ENCODE peak calls at places on chromosomes 3 and 15, in five cellular contexts. T is endothelial cell, B is T47D, F is RWPE1, M is AG04449. E is an unnamed sample.

GRCh38 chr15:80480909-80481308 is 76.7 kb downstream of the ARNT2 start:
- DNase-seq in B (no peak), F (no peak), M (peak; percentile 93), T (no peak), E (peak; percentile 96)

GRCh38 chr15:37599175-37599574 is 335.3 kb upstream of the TMCO5A start:
- DNase-seq in T (no peak), F (no peak), B (no peak), M (no peak), E (no peak)

GRCh38 chr15:77870195-77871065 is 207.1 kb downstream of the TBC1D2B start:
- DNase-seq in F (peak; percentile 66), T (peak; percentile 86), M (no peak), B (peak; percentile 78), E (no peak)

GRCh38 chr3:170614214-170614966 is 28.5 kb upstream of the SLC7A14 start:
- DNase-seq in F (peak; percentile 78), T (no peak), B (peak; percentile 62), M (peak; percentile 65), E (peak; percentile 77)

GRCh38 chr3:139906441-139906840 is 28.5 kb upstream of the CLSTN2 start:
- DNase-seq in M (no peak), B (no peak), F (peak; percentile 67), T (no peak), E (peak; percentile 0)

GRCh38 chr3:52173101-52173500 is 18.9 kb upstream of the POC1A start:
- DNase-seq in F (no peak), T (no peak), B (no peak), M (no peak), E (no peak)

GRCh38 chr15:81105521-81105920 is 28.5 kb upstream of the CFAP161 start:
- DNase-seq in M (no peak), T (no peak), F (no peak), B (no peak), E (no peak)

GRCh38 chr3:49630784-49631183 is 43.4 kb upstream of the APEH start:
- DNase-seq in F (no peak), M (no peak), T (no peak), B (no peak), E (no peak)

GRCh38 chr3:46576899-46577298 is 10.8 kb upstream of the LRRC2 start:
- DNase-seq in B (no peak), T (peak; percentile 59), F (no peak), M (no peak), E (no peak)

GRCh38 chr3:53109190-53109589 is 21.0 kb downstream of the RFT1 start:
- DNase-seq in F (peak; percentile 82), T (no peak), M (no peak), B (peak; percentile 44), E (no peak)

GRCh38 chr3:174202146-174202545 is 657.0 kb upstream of the NAALADL2 start:
- DNase-seq in B (no peak), M (no peak), T (no peak), F (no peak), E (no peak)

E was measured in GM04503.